ENCODE peak calls at places on chromosome 17, in seven cellular contexts. G is heart left ventricle, T is HepG2, O is A549, I is IMR-90, K is K562, Y is right lobe of liver. A is an unnamed sample. For H3K4me1, the result is how much of the 10 kb centered on the place peaks cover.

GRCh38 chr17:51540151-51540550 is 279.8 kb downstream of the UTP18 start:
- ATAC-seq in G (no peak), T (peak), O (no peak), I (no peak), K (peak), Y (no peak), A (no peak)

GRCh38 chr17:22512997-22513538 is 820.7 kb downstream of the KCNJ18 start:
- ATAC-seq in G (no peak), T (peak), O (peak), I (no peak), K (peak), Y (no peak), A (no peak)

GRCh38 chr17:45282683-45283644 is 21.1 kb upstream of the SPATA32 start:
- ATAC-seq in G (peak), T (no peak), O (peak), I (peak), K (no peak), Y (no peak), A (peak)

GRCh38 chr17:55366020-55366481 is 55.6 kb downstream of the MMD start:
- ATAC-seq in G (no peak), T (no peak), O (no peak), I (no peak), K (no peak), Y (no peak), A (no peak)

GRCh38 chr17:36808181-36808661 is 129.1 kb upstream of the LHX1 start:
- ATAC-seq in G (no peak), T (peak), O (no peak), I (peak), K (no peak), Y (no peak), A (no peak)

GRCh38 chr17:50175035-50175788 is 9.4 kb downstream of the SGCA start:
- ATAC-seq in G (no peak), T (no peak), O (no peak), I (no peak), K (no peak), Y (no peak), A (no peak)

GRCh38 chr17:66190738-66191606 is 961 bp downstream of the CEP112 start:
- ATAC-seq in G (peak), T (peak), O (peak), I (peak), K (peak), Y (peak), A (peak)

GRCh38 chr17:52147431-52147830 is 11.1 kb downstream of the CA10 start:
- ATAC-seq in G (no peak), T (no peak), O (no peak), I (no peak), K (no peak), Y (no peak), A (no peak)

GRCh38 chr17:50523208-50523607 is 9.3 kb upstream of the EPN3 start:
- ATAC-seq in G (no peak), T (peak), O (no peak), I (no peak), K (no peak), Y (no peak), A (no peak)

GRCh38 chr17:14427914-14428639 is 127.2 kb downstream of the HS3ST3B1 start:
- ATAC-seq in G (no peak), T (no peak), O (no peak), I (no peak), K (no peak), Y (peak), A (no peak)

GRCh38 chr17:68036304-68037147 is 991 bp downstream of the KPNA2 start:
- ATAC-seq in G (no peak), T (no peak), O (no peak), I (no peak), K (no peak), Y (no peak), A (no peak)

GRCh38 chr17:45676695-45677094 is 107.4 kb upstream of the CRHR1 start:
- ATAC-seq in G (no peak), T (no peak), O (no peak), I (no peak), K (no peak), Y (no peak), A (no peak)

GRCh38 chr17:5942687-5943086 is 127.5 kb upstream of the WSCD1 start:
- ATAC-seq in G (no peak), T (no peak), O (no peak), I (no peak), K (peak), Y (no peak), A (no peak)

GRCh38 chr17:39165178-39165843 is 650 bp downstream of the ARL5C start:
- ATAC-seq in G (peak), T (no peak), O (no peak), I (peak), K (no peak), Y (no peak), A (peak)

GRCh38 chr17:42667088-42667951 is 8.2 kb downstream of the TUBG2 start:
- ATAC-seq in G (peak), T (peak), O (peak), I (peak), K (no peak), Y (peak), A (peak)

GRCh38 chr17:50100921-50101345 is 5.8 kb downstream of the PDK2 start:
- ATAC-seq in G (no peak), T (no peak), O (no peak), I (peak), K (peak), Y (peak), A (peak)

GRCh38 chr17:80855968-80856862 is 135.4 kb upstream of the CHMP6 start:
- ATAC-seq in G (peak), T (no peak), O (peak), I (peak), K (peak), Y (peak), A (peak)

GRCh38 chr17:12407495-12407894 is 258.2 kb upstream of the MYOCD start:
- ATAC-seq in G (no peak), T (no peak), O (no peak), I (no peak), K (no peak), Y (no peak), A (no peak)

GRCh38 chr17:77839324-77840155 is 119.0 kb upstream of the TNRC6C start:
- ATAC-seq in G (no peak), T (no peak), O (no peak), I (no peak), K (no peak), Y (no peak), A (no peak)

GRCh38 chr17:77375108-77375507 is 234.3 kb downstream of the SEC14L1 start:
- ATAC-seq in G (no peak), T (no peak), O (no peak), I (no peak), K (no peak), Y (no peak), A (no peak)

GRCh38 chr17:62859146-62859545 is 51.0 kb upstream of the MARCHF10 start:
- ATAC-seq in G (no peak), T (no peak), O (no peak), I (no peak), K (no peak), Y (no peak), A (no peak)

GRCh38 chr17:40093580-40094201 is 6.7 kb downstream of the NR1D1 start:
- ATAC-seq in G (peak), T (no peak), O (no peak), I (no peak), K (no peak), Y (no peak), A (no peak)

GRCh38 chr17:37413875-37414519 is 7.3 kb downstream of the TADA2A start:
- ATAC-seq in G (no peak), T (no peak), O (peak), I (no peak), K (no peak), Y (no peak), A (no peak)

GRCh38 chr17:77088455-77089117 is 52.2 kb upstream of the SEC14L1 start:
- ATAC-seq in G (peak), T (peak), O (peak), I (peak), K (peak), Y (peak), A (peak)

GRCh38 chr17:9274119-9274445 is 252.8 kb downstream of the NTN1 start:
- ATAC-seq in G (no peak), T (no peak), O (no peak), I (no peak), K (no peak), Y (no peak), A (no peak)

GRCh38 chr17:1367351-1367745 is 32.7 kb downstream of the YWHAE start:
- ATAC-seq in G (no peak), T (no peak), O (no peak), I (peak), K (no peak), Y (no peak), A (no peak)

GRCh38 chr17:32317353-32317752 is 24.6 kb downstream of the C17orf75 start:
- ATAC-seq in G (no peak), T (no peak), O (no peak), I (no peak), K (no peak), Y (no peak), A (no peak)
- TF ChIP-seq POLR2A in G (no peak), T (no peak), O (no peak), I (no peak), K (no peak), Y (no peak), A (no peak)

GRCh38 chr17:57549468-57549867 is 195.6 kb downstream of the CCDC182 start:
- ATAC-seq in G (no peak), T (no peak), O (no peak), I (no peak), K (no peak), Y (no peak), A (no peak)
- H3K4me1 ChIP-seq in G (under half), T (half or more), O (under half), I (under half), K (under half), Y (under half), A (under half)

DNA sequence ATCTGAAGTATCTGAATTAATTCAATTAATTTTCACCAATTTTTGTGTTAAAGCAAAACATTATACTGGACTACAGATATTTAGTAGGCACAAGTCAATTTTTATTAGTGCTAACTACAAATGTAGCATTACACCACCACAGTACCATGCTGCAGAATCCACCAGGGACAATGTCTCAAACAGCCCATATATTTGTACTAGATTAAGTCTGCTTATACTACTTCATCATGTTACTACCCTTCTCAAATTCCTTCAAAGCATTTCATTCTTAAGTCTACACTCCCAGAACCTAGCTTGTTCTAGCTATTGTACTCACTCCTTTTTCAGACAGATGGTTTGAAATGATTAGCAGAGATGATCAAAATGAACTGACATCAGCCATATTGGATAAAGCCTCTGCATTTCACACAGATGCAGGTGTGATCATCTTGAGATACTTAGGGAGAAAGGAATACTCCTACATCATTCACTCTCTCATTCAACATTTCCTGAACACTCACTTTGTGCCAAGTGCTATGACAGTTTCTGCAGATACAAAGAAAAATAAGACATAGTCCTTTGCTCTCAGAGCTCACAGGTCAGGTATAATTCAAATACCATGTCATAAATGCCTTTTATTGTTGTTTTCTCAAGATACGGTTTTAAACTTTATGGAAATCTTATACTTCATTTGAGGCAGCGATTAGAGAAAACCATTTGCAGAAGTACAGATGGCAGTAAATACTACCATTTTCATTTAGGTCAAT is 47.7 kb downstream of the SMURF2 start:
- ATAC-seq in G (no peak), T (no peak), O (no peak), I (peak), K (no peak), Y (no peak), A (no peak)
- H3K27ac ChIP-seq in G (no peak), T (no peak), O (no peak), I (no peak), K (no peak), Y (no peak), A (no peak)

GRCh38 chr17:31525801-31526549 is 134.5 kb downstream of the RAB11FIP4 start:
- ATAC-seq in G (no peak), T (peak), O (peak), I (peak), K (peak), Y (peak), A (no peak)
- TF ChIP-seq POLR2A in G (no peak), T (no peak), O (no peak), I (no peak), K (no peak), Y (no peak), A (no peak)

GRCh38 chr17:27550974-27551505 is 79.9 kb upstream of the LGALS9 start:
- ATAC-seq in G (no peak), T (no peak), O (no peak), I (no peak), K (no peak), Y (no peak), A (no peak)

GRCh38 chr17:27552467-27552779 is 78.6 kb upstream of the LGALS9 start:
- ATAC-seq in G (no peak), T (peak), O (peak), I (peak), K (no peak), Y (peak), A (no peak)

GRCh38 chr17:27554152-27554551 is 76.8 kb upstream of the LGALS9 start:
- ATAC-seq in G (peak), T (no peak), O (no peak), I (peak), K (no peak), Y (no peak), A (peak)

GRCh38 chr17:27551701-27552466 is 79.1 kb upstream of the LGALS9 start:
- ATAC-seq in G (no peak), T (peak), O (peak), I (peak), K (no peak), Y (peak), A (no peak)

GRCh38 chr17:27553019-27553511 is 77.9 kb upstream of the LGALS9 start:
- ATAC-seq in G (no peak), T (no peak), O (peak), I (no peak), K (no peak), Y (peak), A (peak)
- H3K4me1 ChIP-seq in G (under half), T (half or more), O (half or more), I (under half), K (under half), Y (under half), A (under half)

GRCh38 chr17:79671387-79671752 is 59.4 kb upstream of the ENPP7 start:
- ATAC-seq in G (no peak), T (no peak), O (peak), I (no peak), K (no peak), Y (no peak), A (no peak)
- H3K27ac ChIP-seq in G (no peak), T (no peak), O (no peak), I (no peak), K (no peak), Y (no peak), A (no peak)

GRCh38 chr17:17682737-17683675 is 1.7 kb downstream of the RAI1 start:
- ATAC-seq in G (peak), T (peak), O (peak), I (peak), K (peak), Y (peak), A (peak)

GRCh38 chr17:17682293-17682736 is 1.1 kb downstream of the RAI1 start:
- ATAC-seq in G (no peak), T (peak), O (peak), I (peak), K (peak), Y (peak), A (peak)

GRCh38 chr17:17681187-17681743 is at the start of gene RAI1:
- ATAC-seq in G (peak), T (peak), O (peak), I (peak), K (peak), Y (peak), A (peak)

GRCh38 chr17:17680477-17681186 is 626 bp upstream of the RAI1 start:
- ATAC-seq in G (no peak), T (no peak), O (no peak), I (no peak), K (no peak), Y (no peak), A (no peak)

GRCh38 chr17:17681744-17682292 is 560 bp downstream of the RAI1 start:
- ATAC-seq in G (no peak), T (peak), O (peak), I (peak), K (peak), Y (peak), A (peak)
- TF ChIP-seq POLR2A in G (no peak), T (peak), O (no peak), I (no peak), K (no peak), Y (no peak), A (no peak)

GRCh38 chr17:15967706-15968399 is 22.9 kb downstream of the ADORA2B start:
- ATAC-seq in G (no peak), T (peak), O (no peak), I (no peak), K (no peak), Y (peak), A (no peak)

GRCh38 chr17:15966183-15966878 is 21.4 kb downstream of the ADORA2B start:
- ATAC-seq in G (no peak), T (peak), O (no peak), I (peak), K (peak), Y (peak), A (no peak)

GRCh38 chr17:15965510-15965909 is 20.6 kb downstream of the ADORA2B start:
- ATAC-seq in G (no peak), T (peak), O (no peak), I (no peak), K (no peak), Y (no peak), A (no peak)

GRCh38 chr17:15966879-15967248 is 21.9 kb downstream of the ADORA2B start:
- ATAC-seq in G (no peak), T (peak), O (no peak), I (peak), K (peak), Y (peak), A (no peak)

DNA sequence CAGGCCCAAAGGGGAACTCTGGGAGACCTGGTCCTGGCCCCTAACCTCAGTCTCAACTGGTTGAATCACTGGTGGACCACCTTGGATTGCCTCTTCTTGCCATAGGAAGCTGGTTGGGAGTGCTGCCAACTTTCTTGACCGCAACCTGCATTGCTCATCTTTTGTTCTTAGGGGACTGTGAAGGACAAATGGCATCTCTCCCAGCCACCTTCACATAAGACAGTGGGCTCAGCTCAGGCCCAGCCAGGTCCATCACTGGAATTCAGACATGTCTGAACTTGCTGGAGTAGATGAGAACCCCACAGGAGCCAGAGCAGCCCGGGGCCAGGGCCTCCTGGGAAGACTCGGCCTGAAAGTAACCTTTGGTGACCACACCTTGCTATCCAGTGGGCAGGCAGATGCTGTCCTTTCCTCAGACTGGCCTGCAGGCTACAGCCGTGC is 18.8 kb downstream of the ADORA2B start:
- ATAC-seq in G (no peak), T (no peak), O (peak), I (no peak), K (no peak), Y (no peak), A (no peak)
- H3K4me1 ChIP-seq in G (under half), T (half or more), O (half or more), I (under half), K (under half), Y (under half), A (under half)